ENCODE peak calls at places on chromosomes 7 and 10, in six cellular contexts. One of them, this sample, is unnamed. For H3K4me1, the result is how much of the 10 kb centered on the place peaks cover.

GRCh38 chr7:68449099-68449498 is 1149.2 kb upstream of the AUTS2 start:
- DNase-seq in IMR-90: no peak
- DNase-seq in ascending aorta: no peak
- DNase-seq in cardiac muscle cell: no peak
- DNase-seq in fibroblast of lung: no peak
- DNase-seq in ovary: no peak
- DNase-seq in this sample: no peak

GRCh38 chr10:42367532-42368230 is 270.7 kb downstream of the ZNF33B start:
- DNase-seq in cardiac muscle cell: no peak
- DNase-seq in fibroblast of lung: peak
- DNase-seq in ascending aorta: peak
- DNase-seq in IMR-90: peak
- DNase-seq in ovary: peak
- DNase-seq in this sample: peak

GRCh38 chr7:138755331-138755747 is 42.5 kb upstream of the TMEM213 start:
- DNase-seq in cardiac muscle cell: peak
- DNase-seq in fibroblast of lung: peak
- DNase-seq in ovary: no peak
- DNase-seq in ascending aorta: no peak
- DNase-seq in IMR-90: no peak
- DNase-seq in this sample: no peak

GRCh38 chr10:79166312-79166721 is 97.6 kb downstream of the ZMIZ1 start:
- DNase-seq in fibroblast of lung: no peak
- DNase-seq in IMR-90: no peak
- DNase-seq in cardiac muscle cell: no peak
- DNase-seq in ascending aorta: no peak
- DNase-seq in ovary: no peak
- DNase-seq in this sample: no peak

GRCh38 chr10:75202321-75203096 is 8.1 kb upstream of the VDAC2 start:
- DNase-seq in ascending aorta: peak
- DNase-seq in IMR-90: peak
- DNase-seq in cardiac muscle cell: no peak
- DNase-seq in ovary: no peak
- DNase-seq in fibroblast of lung: peak
- DNase-seq in this sample: peak

GRCh38 chr10:102769375-102770107 is 25.8 kb downstream of the WBP1L start:
- DNase-seq in IMR-90: peak
- DNase-seq in fibroblast of lung: no peak
- DNase-seq in cardiac muscle cell: no peak
- DNase-seq in ovary: no peak
- DNase-seq in ascending aorta: no peak
- DNase-seq in this sample: no peak

GRCh38 chr10:114334301-114334700 is 70.0 kb downstream of the AFAP1L2 start:
- DNase-seq in fibroblast of lung: peak
- DNase-seq in cardiac muscle cell: no peak
- DNase-seq in IMR-90: no peak
- DNase-seq in ovary: no peak
- DNase-seq in ascending aorta: no peak
- DNase-seq in this sample: no peak

GRCh38 chr10:128324058-128324457 is 197.8 kb upstream of the MKI67 start:
- DNase-seq in IMR-90: no peak
- DNase-seq in cardiac muscle cell: peak
- DNase-seq in fibroblast of lung: no peak
- DNase-seq in ascending aorta: no peak
- DNase-seq in ovary: no peak
- DNase-seq in this sample: peak

GRCh38 chr7:85714182-85714581 is 527.3 kb upstream of the SEMA3D start:
- DNase-seq in fibroblast of lung: no peak
- DNase-seq in ovary: no peak
- DNase-seq in ascending aorta: no peak
- DNase-seq in IMR-90: no peak
- DNase-seq in cardiac muscle cell: no peak
- DNase-seq in this sample: no peak

GRCh38 chr7:13016036-13016581 is 328.7 kb downstream of the ARL4A start:
- DNase-seq in ascending aorta: no peak
- DNase-seq in ovary: no peak
- DNase-seq in fibroblast of lung: no peak
- DNase-seq in IMR-90: no peak
- DNase-seq in cardiac muscle cell: no peak
- DNase-seq in this sample: no peak

DNA sequence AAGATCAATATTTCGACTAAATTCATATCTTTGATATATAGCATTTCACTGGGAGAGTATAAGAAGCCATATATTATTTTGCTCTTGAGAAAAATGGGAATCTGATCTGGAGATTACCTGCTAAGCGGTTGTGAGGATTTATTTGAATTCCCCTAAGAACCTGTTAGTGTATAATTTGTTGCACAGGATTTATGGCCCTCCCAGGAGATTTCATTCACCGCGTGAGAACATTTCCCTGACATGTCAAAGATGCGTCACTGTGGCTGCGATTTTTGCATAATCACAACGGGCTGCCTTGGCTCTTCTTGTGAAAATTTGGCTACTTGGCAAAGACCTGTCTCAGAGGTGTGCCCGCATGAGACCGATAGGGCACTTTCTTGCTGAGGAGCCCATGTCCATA is 184.7 kb upstream of the PFKP start:
- DNase-seq in cardiac muscle cell: no peak
- DNase-seq in ovary: no peak
- DNase-seq in IMR-90: no peak
- DNase-seq in ascending aorta: no peak
- DNase-seq in fibroblast of lung: no peak
- DNase-seq in this sample: no peak
- H3K4me1 ChIP-seq in cardiac muscle cell: under half
- H3K4me1 ChIP-seq in ovary: under half
- H3K4me1 ChIP-seq in IMR-90: under half
- H3K4me1 ChIP-seq in ascending aorta: under half
- H3K4me1 ChIP-seq in fibroblast of lung: under half
- H3K4me1 ChIP-seq in this sample: under half

DNA sequence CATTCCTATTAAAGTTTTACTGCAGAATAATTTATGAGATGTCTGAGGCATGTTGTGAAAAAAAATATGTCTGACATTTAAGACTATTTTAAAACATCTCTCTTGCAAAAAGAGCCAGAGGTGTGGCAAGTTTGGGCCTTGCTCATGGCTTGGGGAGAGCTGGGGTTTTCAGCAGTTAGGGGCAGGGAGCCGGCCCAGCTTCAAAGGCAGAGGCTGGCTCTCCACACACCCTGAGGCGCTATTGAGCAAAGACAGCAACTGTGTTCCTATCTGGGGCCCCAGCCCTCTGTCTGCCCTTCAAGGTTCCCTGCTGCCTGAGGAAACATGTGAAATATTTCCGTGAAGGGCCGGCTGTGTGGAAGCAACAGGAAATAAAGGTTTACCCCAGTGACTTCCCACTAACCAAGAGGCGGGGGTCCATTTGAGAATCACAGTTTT is 94.0 kb downstream of the SORBS1 start:
- DNase-seq in cardiac muscle cell: peak
- DNase-seq in fibroblast of lung: no peak
- DNase-seq in IMR-90: no peak
- DNase-seq in ascending aorta: peak
- DNase-seq in ovary: peak
- DNase-seq in this sample: peak
- TF ChIP-seq CTCF in cardiac muscle cell: peak
- TF ChIP-seq CTCF in fibroblast of lung: no peak
- TF ChIP-seq CTCF in IMR-90: no peak
- TF ChIP-seq CTCF in ascending aorta: no peak
- TF ChIP-seq CTCF in ovary: no peak
- TF ChIP-seq CTCF in this sample: no peak

DNA sequence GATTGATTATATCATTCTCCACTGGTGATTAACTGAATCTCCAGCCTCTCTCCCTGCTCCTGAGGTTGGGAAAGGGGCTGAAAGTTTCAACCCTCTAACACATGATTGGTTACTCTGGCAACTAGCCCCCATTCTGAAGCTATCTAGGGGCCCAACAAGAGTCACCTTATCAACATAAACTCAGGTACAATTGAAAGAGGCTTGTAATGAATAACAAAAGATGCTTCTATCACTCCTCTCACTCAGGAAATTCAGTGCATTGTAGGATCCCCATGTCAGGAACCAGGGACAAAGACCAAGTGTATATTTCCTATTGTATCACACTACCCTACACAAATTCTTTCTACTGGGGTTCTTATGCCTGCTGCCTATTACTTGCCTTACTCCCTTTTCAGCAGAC is 123.9 kb upstream of the SLC13A1 start:
- DNase-seq in ascending aorta: no peak
- DNase-seq in IMR-90: no peak
- DNase-seq in ovary: no peak
- DNase-seq in fibroblast of lung: no peak
- DNase-seq in cardiac muscle cell: no peak
- DNase-seq in this sample: no peak
- H3K4me3 ChIP-seq in ascending aorta: no peak
- H3K4me3 ChIP-seq in IMR-90: no peak
- H3K4me3 ChIP-seq in ovary: no peak
- H3K4me3 ChIP-seq in fibroblast of lung: no peak
- H3K4me3 ChIP-seq in cardiac muscle cell: no peak
- H3K4me3 ChIP-seq in this sample: no peak

GRCh38 chr7:22697322-22697859 is 29.6 kb upstream of the IL6 start:
- DNase-seq in cardiac muscle cell: no peak
- DNase-seq in IMR-90: no peak
- DNase-seq in fibroblast of lung: no peak
- DNase-seq in ovary: no peak
- DNase-seq in ascending aorta: no peak
- DNase-seq in this sample: no peak
- H3K4me1 ChIP-seq in cardiac muscle cell: under half
- H3K4me1 ChIP-seq in IMR-90: under half
- H3K4me1 ChIP-seq in fibroblast of lung: under half
- H3K4me1 ChIP-seq in ovary: under half
- H3K4me1 ChIP-seq in ascending aorta: under half
- H3K4me1 ChIP-seq in this sample: under half

DNA sequence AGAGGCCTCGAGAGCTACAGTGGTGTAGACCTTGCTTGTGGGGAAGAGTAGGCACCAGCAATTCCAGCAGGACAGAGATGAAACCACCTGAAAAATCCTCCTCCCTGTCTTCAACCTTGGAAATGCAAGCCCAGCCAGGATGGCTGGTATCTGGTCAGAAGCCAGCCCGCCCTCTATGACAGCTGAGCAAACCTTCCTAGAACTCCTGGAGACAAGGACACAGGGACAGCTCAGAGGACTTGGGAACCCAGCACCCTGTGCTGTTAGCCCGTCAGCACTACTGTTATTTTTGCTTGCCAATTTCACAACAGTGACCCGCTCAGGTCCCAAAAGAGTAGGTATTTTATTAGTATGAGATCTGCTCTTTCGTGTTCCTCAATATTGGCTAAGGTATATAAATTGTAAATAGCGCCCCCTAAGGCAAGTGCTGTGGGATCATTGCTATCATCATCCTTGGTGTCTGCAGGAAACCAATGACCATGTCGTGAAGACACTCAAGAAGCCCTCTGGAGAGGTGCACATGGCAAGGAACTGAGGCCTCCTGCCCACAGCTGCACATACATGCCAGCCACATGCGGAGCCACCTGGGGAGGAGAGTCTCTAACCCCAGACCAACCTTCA is 156.5 kb upstream of the CHST15 start:
- DNase-seq in ascending aorta: peak
- DNase-seq in cardiac muscle cell: no peak
- DNase-seq in ovary: no peak
- DNase-seq in fibroblast of lung: no peak
- DNase-seq in IMR-90: no peak
- DNase-seq in this sample: no peak
- TF ChIP-seq CTCF in ascending aorta: no peak
- TF ChIP-seq CTCF in cardiac muscle cell: peak
- TF ChIP-seq CTCF in ovary: no peak
- TF ChIP-seq CTCF in fibroblast of lung: peak
- TF ChIP-seq CTCF in IMR-90: no peak
- TF ChIP-seq CTCF in this sample: no peak

GRCh38 chr10:30115391-30116253 is 56.2 kb upstream of the JCAD start:
- DNase-seq in ascending aorta: no peak
- DNase-seq in ovary: no peak
- DNase-seq in cardiac muscle cell: peak
- DNase-seq in IMR-90: peak
- DNase-seq in fibroblast of lung: peak
- DNase-seq in this sample: no peak
- H3K4me3 ChIP-seq in ascending aorta: peak
- H3K4me3 ChIP-seq in ovary: no peak
- H3K4me3 ChIP-seq in cardiac muscle cell: peak
- H3K4me3 ChIP-seq in IMR-90: no peak
- H3K4me3 ChIP-seq in fibroblast of lung: no peak
- H3K4me3 ChIP-seq in this sample: no peak

GRCh38 chr7:44636926-44637325 is 30.5 kb downstream of the OGDH start:
- DNase-seq in ascending aorta: no peak
- DNase-seq in IMR-90: no peak
- DNase-seq in cardiac muscle cell: no peak
- DNase-seq in fibroblast of lung: no peak
- DNase-seq in ovary: no peak
- DNase-seq in this sample: no peak
- H3K4me1 ChIP-seq in ascending aorta: under half
- H3K4me1 ChIP-seq in IMR-90: under half
- H3K4me1 ChIP-seq in cardiac muscle cell: under half
- H3K4me1 ChIP-seq in fibroblast of lung: under half
- H3K4me1 ChIP-seq in ovary: under half
- H3K4me1 ChIP-seq in this sample: half or more

GRCh38 chr10:90966146-90966545 is 45.3 kb upstream of the ANKRD1 start:
- DNase-seq in fibroblast of lung: no peak
- DNase-seq in cardiac muscle cell: no peak
- DNase-seq in ovary: no peak
- DNase-seq in ascending aorta: no peak
- DNase-seq in IMR-90: no peak
- DNase-seq in this sample: no peak

GRCh38 chr10:90969148-90969547 is 48.3 kb upstream of the ANKRD1 start:
- DNase-seq in ovary: no peak
- DNase-seq in IMR-90: no peak
- DNase-seq in fibroblast of lung: peak
- DNase-seq in cardiac muscle cell: no peak
- DNase-seq in ascending aorta: no peak
- DNase-seq in this sample: no peak

GRCh38 chr10:90967865-90968264 is 47.0 kb upstream of the ANKRD1 start:
- DNase-seq in ovary: no peak
- DNase-seq in cardiac muscle cell: no peak
- DNase-seq in ascending aorta: no peak
- DNase-seq in fibroblast of lung: no peak
- DNase-seq in IMR-90: no peak
- DNase-seq in this sample: no peak

GRCh38 chr10:90968448-90969086 is 47.7 kb upstream of the ANKRD1 start:
- DNase-seq in IMR-90: peak
- DNase-seq in ascending aorta: no peak
- DNase-seq in fibroblast of lung: peak
- DNase-seq in ovary: no peak
- DNase-seq in cardiac muscle cell: no peak
- DNase-seq in this sample: no peak

DNA sequence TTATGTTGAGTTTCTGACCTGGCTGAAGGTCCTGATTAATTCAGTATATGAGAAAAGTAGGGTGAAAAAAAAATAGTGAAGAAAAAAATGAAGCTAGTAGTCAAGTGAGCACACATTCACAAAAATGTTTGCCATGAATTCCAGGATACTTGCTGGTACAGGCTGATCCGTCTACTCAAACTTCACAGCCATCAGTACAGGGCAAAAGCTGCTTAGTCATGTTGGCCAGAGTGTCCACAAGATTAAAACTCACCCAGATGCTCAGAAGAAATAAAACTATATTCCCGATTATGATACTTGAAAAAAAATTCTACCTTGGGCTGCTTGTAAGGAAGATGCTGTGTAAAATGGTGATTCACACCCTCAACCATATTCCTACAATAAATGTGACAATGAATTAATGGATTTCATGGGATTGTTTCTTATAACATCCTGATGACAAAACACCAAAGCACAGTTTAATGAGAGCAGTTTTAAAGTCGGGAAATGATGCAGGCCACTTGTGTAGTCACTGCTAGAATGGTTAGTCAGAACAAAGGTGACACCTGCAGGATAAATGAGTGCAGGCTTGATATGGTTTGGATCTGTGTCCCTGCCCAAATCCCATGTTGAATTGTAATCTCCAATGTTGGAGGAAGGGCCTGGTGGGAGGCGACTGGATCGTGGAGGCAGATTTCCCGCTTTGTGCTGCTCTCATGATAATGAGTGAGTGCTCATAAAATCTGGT is 49.2 kb upstream of the ANKRD1 start:
- DNase-seq in ovary: no peak
- DNase-seq in cardiac muscle cell: peak
- DNase-seq in ascending aorta: no peak
- DNase-seq in fibroblast of lung: peak
- DNase-seq in IMR-90: peak
- DNase-seq in this sample: no peak
- TF ChIP-seq CTCF in ovary: no peak
- TF ChIP-seq CTCF in cardiac muscle cell: no peak
- TF ChIP-seq CTCF in ascending aorta: no peak
- TF ChIP-seq CTCF in fibroblast of lung: no peak
- TF ChIP-seq CTCF in IMR-90: no peak
- TF ChIP-seq CTCF in this sample: no peak

This sample was measured in mucosa of descending colon.